ENCODE peak calls at places on chromosomes 16 and 17, in five cellular contexts. U is activated naive CD8-positive, alpha-beta T cell treated with anti-CD3 and anti-CD28 coated beads for 36 hours; D is lung microvascular endothelial cell; Y is T-helper 1 cell; O is GM18507. R is an unnamed sample.

GRCh38 chr17:17590141-17590735 is 1.3 kb downstream of the PEMT start:
- DNase-seq in U (no peak), O (no peak), Y (no peak), D (no peak), R (no peak)

GRCh38 chr17:39755550-39756375 is 18.0 kb downstream of the GRB7 start:
- DNase-seq in U (peak), Y (peak), D (no peak), O (no peak), R (peak)

GRCh38 chr17:20234266-20234665 is 225.1 kb downstream of the SPECC1 start:
- DNase-seq in U (peak), D (no peak), Y (peak), O (no peak), R (peak)

GRCh38 chr16:59164461-59164860 is 430.3 kb upstream of the GOT2 start:
- DNase-seq in U (no peak), Y (no peak), O (no peak), D (no peak), R (no peak)

GRCh38 chr17:40417258-40417608 is 463 bp downstream of the TOP2A start:
- DNase-seq in D (peak), U (no peak), Y (peak), O (no peak), R (no peak)

GRCh38 chr17:73320601-73321264 is 8.9 kb upstream of the CDC42EP4 start:
- DNase-seq in O (no peak), D (peak), U (no peak), Y (no peak), R (no peak)

GRCh38 chr16:88569614-88569984 is 604 bp upstream of the ZC3H18 start:
- DNase-seq in Y (no peak), D (no peak), O (no peak), U (no peak), R (no peak)

GRCh38 chr16:87956169-87956770 is 5.0 kb downstream of the BANP start:
- DNase-seq in U (peak), O (no peak), D (peak), Y (peak), R (peak)

GRCh38 chr16:22674832-22675191 is 139.2 kb upstream of the HS3ST2 start:
- DNase-seq in Y (no peak), D (no peak), O (no peak), U (no peak), R (no peak)

GRCh38 chr16:4796982-4797804 is 2.0 kb downstream of the SMIM22 start:
- DNase-seq in Y (no peak), D (no peak), O (no peak), U (no peak), R (no peak)

GRCh38 chr16:66937725-66938337 is 2.5 kb downstream of the CES2 start:
- DNase-seq in U (no peak), O (no peak), Y (no peak), D (no peak), R (no peak)

GRCh38 chr16:84143784-84144199 is 1.2 kb downstream of the HSDL1 start:
- DNase-seq in U (no peak), O (no peak), Y (no peak), D (peak), R (no peak)

GRCh38 chr16:3268294-3268693 is 11.9 kb upstream of the MEFV start:
- DNase-seq in U (no peak), O (no peak), Y (no peak), D (no peak), R (no peak)

GRCh38 chr16:23182206-23182674 is 305 bp upstream of the SCNN1G start:
- DNase-seq in U (peak), O (peak), D (peak), Y (peak), R (peak)

GRCh38 chr17:81911277-81911961 is at the start of gene PCYT2:
- DNase-seq in D (peak), O (peak), U (peak), Y (peak), R (peak)

GRCh38 chr16:80433617-80434016 is 107.2 kb upstream of the DYNLRB2 start:
- DNase-seq in D (no peak), O (no peak), Y (no peak), U (no peak), R (no peak)

GRCh38 chr16:89924298-89924924 is 1.3 kb downstream of the TUBB3 start:
- DNase-seq in D (peak), O (no peak), Y (peak), U (no peak), R (no peak)

GRCh38 chr17:78759203-78759968 is 22.7 kb downstream of the CYTH1 start:
- DNase-seq in O (no peak), U (peak), Y (peak), D (peak), R (peak)

GRCh38 chr16:22007509-22008214 is at the start of gene MOSMO:
- DNase-seq in Y (peak), U (peak), D (peak), O (peak), R (peak)

GRCh38 chr17:65696739-65697394 is 135.4 kb upstream of the AXIN2 start:
- DNase-seq in Y (no peak), O (no peak), D (peak), U (no peak), R (no peak)

GRCh38 chr16:3592559-3592958 is 15.4 kb upstream of the NLRC3 start:
- DNase-seq in Y (no peak), D (no peak), O (no peak), U (no peak), R (no peak)

GRCh38 chr17:41539071-41539492 is 11.0 kb upstream of the KRT19 start:
- DNase-seq in D (no peak), O (no peak), Y (no peak), U (no peak), R (no peak)

GRCh38 chr17:82527893-82528292 is 8.4 kb downstream of the FOXK2 start:
- DNase-seq in Y (no peak), D (no peak), O (no peak), U (no peak), R (no peak)

GRCh38 chr16:8720080-8720966 is 45.9 kb downstream of the ABAT start:
- DNase-seq in D (no peak), Y (no peak), O (no peak), U (no peak), R (no peak)

GRCh38 chr16:68658258-68658973 is 13.3 kb downstream of the CDH3 start:
- DNase-seq in U (no peak), O (no peak), Y (no peak), D (no peak), R (no peak)